ENCODE peak calls at places on chromosomes 4 and X, in six cellular contexts. Y is hepatocyte, J is A549, G is endothelial cell, W is tibial nerve, A is fibroblast of the aortic adventitia. C is an unnamed sample.

GRCh38 chr4:142493255-142493976 is 352.7 kb downstream of the INPP4B start:
- DNase-seq in Y (no peak), W (no peak), J (no peak), A (no peak), G (no peak), C (no peak)

GRCh38 chr4:122539861-122540465 is 80.9 kb downstream of the IL21 start:
- DNase-seq in J (no peak), A (peak; percentile 31), Y (no peak), W (no peak), G (no peak), C (no peak)

GRCh38 chr4:15378055-15378454 is 49.8 kb upstream of the C1QTNF7 start:
- DNase-seq in Y (no peak), G (no peak), A (no peak), W (no peak), J (no peak), C (no peak)

GRCh38 chr4:147492761-147493160 is 11.9 kb downstream of the EDNRA start:
- DNase-seq in J (no peak), W (no peak), Y (no peak), G (no peak), A (peak; percentile 67), C (no peak)

GRCh38 chrX:76159453-76159852 is 13.4 kb upstream of the PBDC1 start:
- DNase-seq in G (no peak), A (no peak), W (no peak), Y (no peak), J (no peak), C (no peak)

GRCh38 chr4:25919676-25920075 is 5.7 kb downstream of the SMIM20 start:
- DNase-seq in Y (peak; percentile 61), G (no peak), A (no peak), W (no peak), J (no peak), C (no peak)

GRCh38 chr4:183057255-183057654 is 41.8 kb upstream of the WWC2 start:
- DNase-seq in W (no peak), A (no peak), J (no peak), G (no peak), Y (no peak), C (no peak)

GRCh38 chr4:74320559-74321118 is 12.4 kb downstream of the EPGN start:
- DNase-seq in A (peak; percentile 82), Y (peak; percentile 82), J (peak; percentile 20), W (no peak), G (peak; percentile 12), C (peak; percentile 85)

GRCh38 chr4:98284640-98285046 is 23.5 kb downstream of the RAP1GDS1 start:
- DNase-seq in A (no peak), W (no peak), Y (peak; percentile 12), G (no peak), J (no peak), C (peak; percentile 49)

GRCh38 chr4:151804821-151805220 is 44.0 kb upstream of the GATB start:
- DNase-seq in Y (no peak), A (no peak), J (no peak), W (no peak), G (no peak), C (no peak)

GRCh38 chrX:25028726-25029125 is 13.0 kb upstream of the ARX start:
- DNase-seq in J (no peak), Y (no peak), G (no peak), W (no peak), A (peak; percentile 37), C (peak; percentile 21)

GRCh38 chrX:153966841-153967535 is 4.6 kb downstream of the HCFC1 start:
- DNase-seq in A (no peak), J (no peak), Y (no peak), W (no peak), G (no peak), C (no peak)

GRCh38 chr4:56990109-56990508 is 11.4 kb downstream of the POLR2B start:
- DNase-seq in W (no peak), J (no peak), Y (no peak), G (no peak), A (peak; percentile 56), C (no peak)

GRCh38 chrX:34223574-34223973 is 91.5 kb upstream of the FAM47A start:
- DNase-seq in W (no peak), G (no peak), J (no peak), A (no peak), Y (no peak), C (no peak)

GRCh38 chr4:65383589-65384305 is 286.5 kb downstream of the EPHA5 start:
- DNase-seq in Y (no peak), A (peak; percentile 27), J (peak; percentile 0), G (no peak), W (no peak), C (no peak)

GRCh38 chr4:121375262-121375661 is 5.6 kb downstream of the QRFPR start:
- DNase-seq in Y (peak; percentile 15), W (no peak), G (no peak), J (no peak), A (peak; percentile 66), C (no peak)

GRCh38 chrX:34893741-34894140 is 48.9 kb upstream of the FAM47B start:
- DNase-seq in J (no peak), W (no peak), Y (no peak), G (no peak), A (peak; percentile 33), C (no peak)

GRCh38 chr4:144343143-144343755 is 202.7 kb upstream of the GYPA start:
- DNase-seq in G (no peak), J (no peak), A (peak; percentile 48), W (no peak), Y (no peak), C (no peak)

GRCh38 chrX:132406106-132406505 is 82.7 kb downstream of the MBNL3 start:
- DNase-seq in J (no peak), Y (no peak), W (no peak), A (no peak), G (no peak), C (no peak)

GRCh38 chr4:142282870-142283431 is 563.1 kb downstream of the INPP4B start:
- DNase-seq in Y (peak; percentile 16), G (peak; percentile 39), W (peak; percentile 60), J (no peak), A (peak; percentile 52), C (peak; percentile 29)

GRCh38 chr4:176207839-176208238 is 12.5 kb upstream of the SPATA4 start:
- DNase-seq in G (no peak), J (no peak), W (no peak), A (no peak), Y (peak; percentile 43), C (no peak)

GRCh38 chrX:19303216-19303880 is 40.4 kb upstream of the PDHA1 start:
- DNase-seq in Y (peak; percentile 48), W (peak; percentile 40), G (no peak), J (peak; percentile 10), A (peak; percentile 78), C (peak; percentile 41)

GRCh38 chr4:78056265-78057129 is 626 bp upstream of the FRAS1 start:
- DNase-seq in J (peak; percentile 61), G (peak; percentile 58), A (peak; percentile 68), Y (peak; percentile 90), W (peak; percentile 80), C (peak; percentile 74)

GRCh38 chr4:33302298-33302697 is 2582.1 kb downstream of the PCDH7 start:
- DNase-seq in J (no peak), G (no peak), W (no peak), A (peak; percentile 65), Y (no peak), C (no peak)

GRCh38 chrX:45852884-45853283 is 652.2 kb upstream of the DIPK2B start:
- DNase-seq in J (no peak), A (no peak), G (no peak), Y (no peak), W (no peak), C (no peak)

GRCh38 chr4:129455462-129455861 is 359.5 kb downstream of the C4orf33 start:
- DNase-seq in Y (no peak), W (no peak), J (no peak), A (no peak), G (no peak), C (no peak)

GRCh38 chr4:151276787-151277557 is at the start of gene PRSS48:
- DNase-seq in A (peak; percentile 58), G (peak; percentile 88), W (peak; percentile 24), J (peak; percentile 34), Y (peak; percentile 68), C (peak; percentile 73)

GRCh38 chr4:83993774-83994173 is 457.9 kb downstream of the GPAT3 start:
- DNase-seq in A (no peak), J (no peak), W (no peak), G (no peak), Y (no peak), C (no peak)
- TF ChIP-seq CTCF in A (no peak), J (no peak), W (no peak), G (no peak), Y (peak; percentile 12), C (no peak)

GRCh38 chrX:53190363-53190960 is 34.5 kb downstream of the KDM5C start:
- DNase-seq in A (no peak), J (no peak), W (no peak), Y (peak; percentile 26), G (peak; percentile 9), C (peak; percentile 7)
- TF ChIP-seq CTCF in A (peak; percentile 15), J (peak; percentile 13), W (no peak), Y (peak; percentile 15), G (no peak), C (no peak)

DNA sequence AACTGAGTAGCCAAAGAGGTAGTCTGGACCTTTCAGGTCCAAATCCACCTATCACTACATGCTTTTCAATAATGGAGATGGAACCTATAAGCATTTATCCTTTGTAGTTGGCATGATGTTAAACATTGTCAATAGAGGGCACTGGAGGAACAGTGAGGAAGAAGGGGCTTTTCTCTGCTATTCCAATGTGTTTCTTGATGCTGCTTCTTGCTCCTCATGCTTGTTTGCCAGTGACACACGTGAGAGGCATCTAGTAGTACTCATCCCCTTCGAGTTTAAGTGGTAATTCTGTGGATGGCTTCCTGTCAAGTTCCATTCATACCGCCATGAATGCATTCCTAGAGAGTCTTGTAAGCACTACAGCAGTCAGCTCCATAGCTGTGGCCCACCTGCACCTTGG is 84.0 kb downstream of the NAA11 start:
- DNase-seq in J (no peak), G (no peak), W (no peak), A (peak; percentile 35), Y (no peak), C (no peak)
- TF ChIP-seq CTCF in J (no peak), G (no peak), W (no peak), A (peak; percentile 29), Y (peak; percentile 22), C (no peak)

DNA sequence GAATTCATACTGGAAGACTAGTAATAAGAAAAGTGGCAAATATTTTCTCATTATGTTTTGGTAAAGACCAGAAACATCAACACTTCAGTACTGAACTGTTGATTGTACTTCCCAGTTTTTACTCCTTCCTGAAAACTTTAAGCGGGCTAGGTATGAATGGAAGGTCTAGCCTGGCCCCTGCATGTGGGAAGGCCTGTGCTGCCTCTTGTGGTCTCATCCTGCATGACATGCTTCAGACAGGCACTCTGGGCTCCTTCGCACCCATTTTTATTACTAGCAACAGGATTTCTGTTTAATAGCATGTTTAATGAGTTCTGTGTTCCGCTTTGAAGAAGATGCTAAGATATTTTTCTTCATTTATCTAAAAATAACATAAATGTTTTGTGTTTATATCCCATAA is 279.1 kb downstream of the ANK2 start:
- DNase-seq in Y (peak; percentile 7), W (no peak), A (no peak), J (peak; percentile 4), G (peak; percentile 53), C (no peak)
- TF ChIP-seq CTCF in Y (peak; percentile 17), W (no peak), A (peak; percentile 45), J (no peak), G (peak; percentile 67), C (peak; percentile 34)

DNA sequence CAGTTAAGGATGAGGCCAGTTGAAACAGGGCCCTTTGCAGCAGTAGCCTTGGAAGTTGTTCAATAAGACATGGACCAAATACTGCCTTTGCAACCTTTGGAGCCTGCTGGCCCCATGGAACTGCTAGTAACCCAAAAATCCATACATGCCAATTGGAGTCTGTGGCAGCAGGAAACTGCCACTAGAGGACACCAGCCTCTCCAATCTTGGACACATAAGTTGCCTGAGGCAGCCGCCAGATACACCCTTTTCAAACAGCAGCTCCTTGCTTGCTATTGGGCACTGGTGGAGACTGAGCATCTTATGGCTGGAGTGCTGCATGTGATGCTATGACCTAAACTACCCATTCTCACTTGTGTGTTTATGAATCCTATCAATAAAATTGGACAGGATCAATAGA is 14.8 kb upstream of the LAP3 start:
- DNase-seq in Y (no peak), G (no peak), W (no peak), J (no peak), A (no peak), C (no peak)
- TF ChIP-seq CTCF in Y (no peak), G (no peak), W (no peak), J (no peak), A (no peak), C (no peak)

C was measured in Calu3.